ENCODE peak calls at places on chromosomes 7 and 10, in nine cellular contexts. J is CD4-positive, alpha-beta memory T cell; D is BE2C; K is lung; M is A673; Y is colonic mucosa; I is tibial artery; L is psoas muscle; C is endodermal cell. Z is an unnamed sample. For H3K9me3 and H3K36me3, the result is how much of the 10 kb centered on the place peaks cover.

GRCh38 chr10:117720931-117721826 is 178.6 kb downstream of the EMX2 start:
- DNase-seq in L (no peak), Y (no peak), K (no peak), C (peak), I (no peak), D (no peak), J (no peak), M (no peak), Z (no peak)

GRCh38 chr10:111035542-111035941 is 41.3 kb upstream of the ADRA2A start:
- DNase-seq in Y (no peak), D (no peak), J (no peak), I (no peak), L (no peak), C (no peak), K (no peak), M (no peak), Z (no peak)

GRCh38 chr7:26696161-26696560 is 168.2 kb downstream of the SKAP2 start:
- DNase-seq in D (no peak), Y (no peak), I (no peak), C (no peak), M (no peak), L (no peak), J (no peak), K (no peak), Z (no peak)

GRCh38 chr10:8444630-8445029 is 390.1 kb downstream of the GATA3 start:
- DNase-seq in Y (no peak), J (no peak), C (peak), L (no peak), D (peak), K (no peak), I (no peak), M (peak), Z (peak)

GRCh38 chr10:62333135-62333889 is 40.9 kb upstream of the ZNF365 start:
- DNase-seq in Y (no peak), L (no peak), J (no peak), C (no peak), I (no peak), M (no peak), K (no peak), D (no peak), Z (no peak)

GRCh38 chr10:29039659-29040309 is 249.1 kb upstream of the LYZL1 start:
- DNase-seq in L (no peak), Y (no peak), I (no peak), M (peak), K (no peak), J (no peak), D (no peak), C (no peak), Z (no peak)

GRCh38 chr10:100148353-100149211 is 37.2 kb downstream of the ERLIN1 start:
- DNase-seq in D (peak), J (no peak), L (no peak), Y (no peak), I (no peak), K (no peak), C (no peak), M (peak), Z (peak)

GRCh38 chr10:118737594-118738302 is 17.0 kb downstream of the CACUL1 start:
- DNase-seq in I (no peak), J (no peak), D (no peak), C (no peak), M (no peak), L (no peak), Y (peak), K (no peak), Z (no peak)

GRCh38 chr10:70540089-70540788 is 61.7 kb downstream of the PALD1 start:
- DNase-seq in D (peak), M (no peak), K (no peak), Y (no peak), I (no peak), L (no peak), C (peak), J (no peak), Z (no peak)

GRCh38 chr7:142338633-142339501 is 81.0 kb upstream of the PRSS58 start:
- DNase-seq in Y (no peak), M (peak), C (peak), I (no peak), K (no peak), J (no peak), L (no peak), D (no peak), Z (peak)

GRCh38 chr10:28241766-28242399 is 61.0 kb downstream of the MPP7 start:
- DNase-seq in M (peak), J (no peak), L (no peak), C (no peak), Y (no peak), D (no peak), K (no peak), I (no peak), Z (peak)

GRCh38 chr7:80807166-80807900 is 111.5 kb downstream of the SEMA3C start:
- DNase-seq in J (no peak), L (no peak), M (peak), Y (no peak), K (no peak), D (no peak), I (no peak), C (no peak), Z (no peak)

GRCh38 chr7:151954866-151955820 is 1.1 kb upstream of the GALNTL5 start:
- DNase-seq in M (peak), J (no peak), Y (no peak), I (peak), L (peak), K (no peak), C (peak), D (peak), Z (no peak)

GRCh38 chr7:69840248-69840647 is 242.0 kb downstream of the AUTS2 start:
- DNase-seq in C (no peak), K (no peak), Y (no peak), D (no peak), M (peak), L (no peak), I (no peak), J (no peak), Z (peak)

GRCh38 chr10:89793649-89794254 is 92.4 kb downstream of the KIF20B start:
- DNase-seq in L (no peak), C (peak), K (no peak), M (peak), I (no peak), D (peak), J (no peak), Y (peak), Z (peak)

GRCh38 chr10:99742240-99742639 is 10.2 kb downstream of the CUTC start:
- DNase-seq in Y (no peak), L (no peak), I (no peak), J (no peak), C (no peak), D (no peak), K (no peak), M (no peak), Z (peak)

GRCh38 chr7:135260930-135261721 is 27.5 kb downstream of the STRA8 start:
- DNase-seq in C (peak), I (no peak), D (no peak), M (peak), Y (no peak), J (no peak), K (no peak), L (no peak), Z (no peak)

GRCh38 chr7:126535176-126535575 is 717.6 kb downstream of the GRM8 start:
- DNase-seq in M (no peak), Y (no peak), K (no peak), C (no peak), D (no peak), I (no peak), J (no peak), L (no peak), Z (no peak)

GRCh38 chr10:70381491-70382421 is 669 bp downstream of the LRRC20 start:
- DNase-seq in D (peak), M (peak), J (no peak), C (peak), L (peak), K (no peak), Y (peak), I (peak), Z (peak)

GRCh38 chr10:122571892-122572291 is 11.3 kb downstream of the DMBT1 start:
- DNase-seq in J (no peak), D (no peak), I (no peak), K (no peak), Y (no peak), L (no peak), M (no peak), C (no peak), Z (no peak)

GRCh38 chr7:142134944-142135343 is 23.4 kb downstream of the MGAM2 start:
- DNase-seq in I (no peak), K (no peak), Y (peak), J (no peak), M (no peak), L (no peak), C (no peak), D (no peak), Z (no peak)

GRCh38 chr10:73467210-73467609 is 28.6 kb downstream of the PPP3CB start:
- DNase-seq in Y (no peak), K (no peak), D (no peak), M (no peak), I (no peak), L (no peak), J (no peak), C (no peak), Z (no peak)

GRCh38 chr7:27200761-27201230 is 905 bp upstream of the HOXA13 start:
- DNase-seq in C (peak), D (no peak), Y (peak), K (no peak), I (peak), M (no peak), L (no peak), J (no peak), Z (no peak)

GRCh38 chr10:62038609-62039190 is 137.2 kb downstream of the ARID5B start:
- DNase-seq in Y (peak), D (peak), J (peak), K (peak), I (peak), C (peak), L (peak), M (peak), Z (peak)

GRCh38 chr7:30869794-30870491 is 41.7 kb upstream of the AQP1 start:
- DNase-seq in Y (no peak), J (no peak), C (no peak), D (peak), L (no peak), I (no peak), M (peak), K (no peak), Z (no peak)

GRCh38 chr7:22350466-22351328 is 6.3 kb downstream of the RAPGEF5 start:
- DNase-seq in Y (no peak), D (peak), M (peak), J (no peak), I (no peak), L (no peak), C (no peak), K (no peak), Z (no peak)
- H3K9me3 ChIP-seq in Y (under half), D (under half), M (under half), J (under half), I (under half), L (under half), C (under half), K (under half), Z (under half)

DNA sequence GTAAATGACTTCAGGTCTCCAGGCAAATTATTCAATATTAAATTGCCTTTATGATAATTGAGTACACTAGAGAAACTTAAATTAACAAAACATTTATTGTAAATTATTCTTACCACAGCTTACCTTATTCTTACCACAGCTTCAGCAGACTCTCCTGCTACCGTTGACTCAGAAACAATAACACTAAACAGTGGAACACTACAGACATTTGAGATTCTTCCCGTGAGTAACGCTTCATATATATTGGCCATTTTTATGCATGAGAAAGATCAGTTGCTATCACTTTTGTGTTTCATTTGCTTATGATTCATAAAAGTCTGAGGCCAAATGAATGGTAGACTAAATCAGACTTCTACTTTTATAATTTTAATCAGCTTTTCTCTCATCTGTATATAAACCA is 28.7 kb downstream of the TMEM243 start:
- DNase-seq in C (no peak), Y (no peak), D (no peak), M (no peak), J (no peak), I (no peak), K (no peak), L (no peak), Z (no peak)
- H3K36me3 ChIP-seq in C (half or more), Y (under half), D (half or more), M (half or more), J (under half), I (half or more), K (under half), L (under half), Z (half or more)

GRCh38 chr10:59019603-59020002 is 156.8 kb upstream of the PHYHIPL start:
- DNase-seq in L (no peak), K (no peak), D (no peak), C (no peak), M (no peak), I (no peak), J (no peak), Y (no peak), Z (no peak)
- H3K4me3 ChIP-seq in L (peak), K (no peak), D (no peak), C (no peak), M (no peak), I (peak), J (no peak), Y (no peak), Z (no peak)

GRCh38 chr7:57354679-57355338 is 95.2 kb upstream of the ZNF716 start:
- DNase-seq in L (no peak), C (no peak), D (no peak), M (no peak), J (no peak), Y (no peak), K (no peak), I (no peak), Z (no peak)
- H3K9me3 ChIP-seq in L (under half), C (half or more), D (under half), M (under half), J (under half), Y (under half), K (under half), I (under half), Z (under half)

GRCh38 chr10:58396057-58396456 is 10.8 kb downstream of the TFAM start:
- DNase-seq in J (no peak), K (no peak), I (no peak), L (no peak), Y (no peak), M (no peak), C (no peak), D (no peak), Z (no peak)
- H3K36me3 ChIP-seq in J (under half), K (under half), I (half or more), L (under half), Y (under half), M (half or more), C (half or more), D (half or more), Z (half or more)

DNA sequence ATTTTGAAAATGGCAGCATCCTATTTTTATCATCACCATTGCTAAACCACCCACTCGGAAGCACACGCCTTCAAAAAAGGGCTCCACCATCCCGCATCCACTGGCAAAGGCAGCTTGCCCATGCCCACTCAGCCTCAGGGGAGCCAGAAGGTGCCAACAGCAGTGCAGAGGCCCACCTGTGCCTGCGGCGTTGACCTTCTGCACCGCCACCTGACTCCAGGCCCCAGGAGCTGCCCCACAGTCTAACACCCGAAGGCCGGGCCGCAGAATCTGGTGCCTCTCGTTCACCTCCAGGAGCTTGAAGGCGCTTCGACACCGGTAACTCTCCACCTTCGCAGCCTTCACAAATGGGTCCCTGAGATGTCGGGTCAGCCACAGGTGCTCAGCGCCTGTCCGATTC is 2.8 kb downstream of the MRM2 start:
- DNase-seq in L (no peak), C (no peak), D (no peak), J (no peak), I (no peak), Y (no peak), M (no peak), K (no peak), Z (no peak)
- H3K4me3 ChIP-seq in L (no peak), C (no peak), D (no peak), J (no peak), I (no peak), Y (no peak), M (no peak), K (no peak), Z (no peak)

DNA sequence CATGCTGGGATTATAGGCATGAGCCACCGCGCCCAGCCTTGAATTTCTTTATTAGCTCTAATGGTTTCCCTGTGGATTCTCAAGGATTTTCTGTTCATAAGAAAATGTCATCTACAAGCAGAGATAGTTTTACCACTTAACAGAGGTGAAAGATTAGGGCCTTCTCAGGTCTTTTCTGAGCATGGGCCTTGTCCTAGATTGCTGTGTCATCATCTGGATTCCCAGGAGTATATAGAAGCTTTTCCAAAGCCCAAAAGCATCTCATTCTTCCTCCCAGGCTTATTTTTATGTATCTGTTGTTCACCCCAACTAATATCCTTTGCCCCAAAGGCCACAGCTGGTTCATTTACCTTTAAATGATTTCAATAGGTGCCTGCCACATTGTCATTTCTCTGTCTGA is 13.7 kb upstream of the ZNF248 start:
- DNase-seq in K (no peak), L (no peak), C (no peak), I (no peak), J (no peak), D (no peak), M (no peak), Y (no peak), Z (no peak)
- H3K9me3 ChIP-seq in K (under half), L (under half), C (half or more), I (under half), J (under half), D (under half), M (under half), Y (under half), Z (under half)